ENCODE peak calls at places on chromosomes 6 and 20, in six cellular contexts. L is endothelial cell; H is Right ventricle myocardium superior; I is stimulated activated CD4-positive, alpha-beta T cell treated with anti-CD3 and anti-CD28 coated beads, Interleukin-1b, Interleukin-23, amount 100 ng/mL, for 24 hours; K is GM23248; J is erythroblast. R is an unnamed sample.

GRCh38 chr6:161694995-161695394 is 421.1 kb upstream of the AGPAT4 start:
- DNase-seq in I (no peak), H (no peak), K (peak), J (peak), L (no peak), R (no peak)

GRCh38 chr6:113979930-113980329 is 9.0 kb upstream of the HDAC2 start:
- DNase-seq in K (no peak), H (no peak), J (no peak), I (no peak), L (no peak), R (no peak)

GRCh38 chr20:15847415-15847814 is 725.8 kb downstream of the KIF16B start:
- DNase-seq in K (no peak), J (no peak), L (no peak), I (no peak), H (no peak), R (no peak)

GRCh38 chr20:63835031-63835858 is 4.2 kb upstream of the ZBTB46 start:
- DNase-seq in L (peak), K (peak), H (peak), I (no peak), J (peak), R (peak)

GRCh38 chr6:107646776-107647438 is 157.0 kb downstream of the SOBP start:
- DNase-seq in I (no peak), L (no peak), H (no peak), K (no peak), J (no peak), R (no peak)

GRCh38 chr20:916825-917224 is 691 bp upstream of the ANGPT4 start:
- DNase-seq in L (no peak), I (no peak), J (no peak), H (no peak), K (no peak), R (no peak)

GRCh38 chr6:158972241-158973233 is 27.5 kb downstream of the RSPH3 start:
- DNase-seq in H (no peak), L (no peak), K (peak), I (no peak), J (peak), R (no peak)

GRCh38 chr6:14406616-14407343 is 289.2 kb downstream of the CD83 start:
- DNase-seq in H (no peak), I (no peak), L (no peak), J (no peak), K (no peak), R (no peak)

GRCh38 chr6:54874349-54875048 is 27.9 kb downstream of the FAM83B start:
- DNase-seq in L (no peak), J (no peak), K (no peak), H (no peak), I (no peak), R (no peak)

GRCh38 chr20:46770330-46771194 is 61.1 kb downstream of the SLC2A10 start:
- DNase-seq in L (no peak), J (no peak), K (peak), H (no peak), I (no peak), R (no peak)

GRCh38 chr6:37175332-37176267 is 5.6 kb downstream of the PIM1 start:
- DNase-seq in H (no peak), L (no peak), I (no peak), K (no peak), J (peak), R (no peak)

GRCh38 chr20:38645318-38645717 is 43.7 kb downstream of the ARHGAP40 start:
- DNase-seq in I (no peak), J (no peak), H (no peak), K (no peak), L (no peak), R (no peak)

GRCh38 chr20:58554541-58554940 is 39.3 kb upstream of the APCDD1L start:
- DNase-seq in I (no peak), J (no peak), H (no peak), L (no peak), K (peak), R (no peak)

GRCh38 chr20:24607402-24607801 is 138.0 kb downstream of the SYNDIG1 start:
- DNase-seq in L (no peak), J (no peak), I (no peak), K (no peak), H (no peak), R (no peak)

GRCh38 chr6:52603000-52603795 is 26.3 kb upstream of the TRAM2 start:
- DNase-seq in K (peak), H (no peak), J (no peak), L (no peak), I (no peak), R (no peak)